ENCODE peak calls at places on chromosomes 7 and 10, in five cellular contexts. One of them, this sample, is unnamed.

GRCh38 chr10:18230794-18231193 is 90.6 kb downstream of the CACNB2 start:
- DNase-seq in T-helper 1 cell: no peak
- DNase-seq in epithelial cell of esophagus: no peak
- DNase-seq in memory B cell: no peak
- DNase-seq in NCI-H1436: no peak
- DNase-seq in this sample: no peak

GRCh38 chr10:93080350-93081046 is 6.8 kb downstream of the CYP26A1 start:
- DNase-seq in NCI-H1436: peak
- DNase-seq in T-helper 1 cell: no peak
- DNase-seq in epithelial cell of esophagus: peak
- DNase-seq in memory B cell: peak
- DNase-seq in this sample: no peak

GRCh38 chr10:3639546-3639945 is 145.5 kb downstream of the KLF6 start:
- DNase-seq in memory B cell: no peak
- DNase-seq in epithelial cell of esophagus: peak
- DNase-seq in NCI-H1436: no peak
- DNase-seq in T-helper 1 cell: no peak
- DNase-seq in this sample: no peak

GRCh38 chr10:101817542-101818118 is 614 bp downstream of the OGA start:
- DNase-seq in epithelial cell of esophagus: peak
- DNase-seq in memory B cell: no peak
- DNase-seq in NCI-H1436: no peak
- DNase-seq in T-helper 1 cell: peak
- DNase-seq in this sample: no peak

GRCh38 chr10:72083234-72084093 is 4.9 kb downstream of the SPOCK2 start:
- DNase-seq in memory B cell: no peak
- DNase-seq in NCI-H1436: no peak
- DNase-seq in epithelial cell of esophagus: no peak
- DNase-seq in T-helper 1 cell: no peak
- DNase-seq in this sample: no peak

GRCh38 chr7:95002726-95003125 is 95.3 kb downstream of the PPP1R9A start:
- DNase-seq in memory B cell: no peak
- DNase-seq in NCI-H1436: no peak
- DNase-seq in T-helper 1 cell: no peak
- DNase-seq in epithelial cell of esophagus: no peak
- DNase-seq in this sample: no peak

GRCh38 chr10:131972474-131973071 is 9.2 kb downstream of the BNIP3 start:
- DNase-seq in NCI-H1436: no peak
- DNase-seq in T-helper 1 cell: no peak
- DNase-seq in memory B cell: no peak
- DNase-seq in epithelial cell of esophagus: no peak
- DNase-seq in this sample: no peak

GRCh38 chr10:70921285-70921684 is 32.9 kb upstream of the PCBD1 start:
- DNase-seq in memory B cell: no peak
- DNase-seq in T-helper 1 cell: no peak
- DNase-seq in epithelial cell of esophagus: no peak
- DNase-seq in NCI-H1436: no peak
- DNase-seq in this sample: no peak

GRCh38 chr10:79063071-79063491 is 5.7 kb upstream of the ZMIZ1 start:
- DNase-seq in epithelial cell of esophagus: no peak
- DNase-seq in memory B cell: no peak
- DNase-seq in T-helper 1 cell: no peak
- DNase-seq in NCI-H1436: no peak
- DNase-seq in this sample: no peak

GRCh38 chr7:144032985-144033384 is 15.8 kb upstream of the OR2A5 start:
- DNase-seq in NCI-H1436: no peak
- DNase-seq in memory B cell: no peak
- DNase-seq in epithelial cell of esophagus: no peak
- DNase-seq in T-helper 1 cell: no peak
- DNase-seq in this sample: no peak

GRCh38 chr10:68046642-68047041 is 28.4 kb downstream of the HERC4 start:
- DNase-seq in epithelial cell of esophagus: no peak
- DNase-seq in NCI-H1436: no peak
- DNase-seq in memory B cell: no peak
- DNase-seq in T-helper 1 cell: no peak
- DNase-seq in this sample: no peak

GRCh38 chr10:7186387-7187032 is 224.3 kb downstream of the SFMBT2 start:
- DNase-seq in NCI-H1436: no peak
- DNase-seq in memory B cell: no peak
- DNase-seq in T-helper 1 cell: no peak
- DNase-seq in epithelial cell of esophagus: no peak
- DNase-seq in this sample: no peak

GRCh38 chr10:31707578-31708411 is 220.8 kb downstream of the ARHGAP12 start:
- DNase-seq in T-helper 1 cell: no peak
- DNase-seq in epithelial cell of esophagus: peak
- DNase-seq in memory B cell: no peak
- DNase-seq in NCI-H1436: no peak
- DNase-seq in this sample: no peak

GRCh38 chr10:14751576-14752330 is 22.9 kb downstream of the FAM107B start:
- DNase-seq in NCI-H1436: no peak
- DNase-seq in memory B cell: peak
- DNase-seq in epithelial cell of esophagus: no peak
- DNase-seq in T-helper 1 cell: no peak
- DNase-seq in this sample: no peak

GRCh38 chr7:44144426-44144967 is 3.4 kb upstream of the MYL7 start:
- DNase-seq in NCI-H1436: no peak
- DNase-seq in epithelial cell of esophagus: no peak
- DNase-seq in memory B cell: no peak
- DNase-seq in T-helper 1 cell: no peak
- DNase-seq in this sample: no peak

GRCh38 chr7:100166317-100166940 is 2.0 kb downstream of the GAL3ST4 start:
- DNase-seq in epithelial cell of esophagus: no peak
- DNase-seq in NCI-H1436: no peak
- DNase-seq in memory B cell: no peak
- DNase-seq in T-helper 1 cell: peak
- DNase-seq in this sample: no peak

GRCh38 chr7:33334349-33334748 is 205.0 kb downstream of the BBS9 start:
- DNase-seq in T-helper 1 cell: no peak
- DNase-seq in epithelial cell of esophagus: peak
- DNase-seq in NCI-H1436: peak
- DNase-seq in memory B cell: no peak
- DNase-seq in this sample: no peak

GRCh38 chr7:12801107-12801506 is 113.7 kb downstream of the ARL4A start:
- DNase-seq in T-helper 1 cell: no peak
- DNase-seq in NCI-H1436: no peak
- DNase-seq in epithelial cell of esophagus: peak
- DNase-seq in memory B cell: no peak
- DNase-seq in this sample: no peak

GRCh38 chr7:85471740-85472139 is 284.9 kb upstream of the SEMA3D start:
- DNase-seq in NCI-H1436: no peak
- DNase-seq in T-helper 1 cell: no peak
- DNase-seq in epithelial cell of esophagus: no peak
- DNase-seq in memory B cell: no peak
- DNase-seq in this sample: no peak

This sample was measured in GOT3.